ENCODE peak calls at places on chromosomes 7 and 10, in four cellular contexts. N, F, L and E are unnamed samples.
A peak's percentile ranks its signal among the peaks of the same experiment; 100 is the strongest.

GRCh38 chr10:48981310-48981907 is 41.8 kb upstream of the LRRC18 start:
- DNase-seq in N (peak; percentile 27), F (peak; percentile 34), L (peak; percentile 67), E (no peak)

GRCh38 chr7:119483364-119483763 is 789.6 kb upstream of the KCND2 start:
- DNase-seq in L (no peak), N (no peak), F (no peak), E (no peak)

GRCh38 chr7:146366938-146367337 is 250.3 kb downstream of the CNTNAP2 start:
- DNase-seq in N (no peak), F (peak; percentile 4), L (no peak), E (no peak)

GRCh38 chr10:62082729-62083412 is 181.4 kb downstream of the ARID5B start:
- DNase-seq in F (peak; percentile 34), L (no peak), N (peak; percentile 94), E (no peak)

GRCh38 chr10:19847321-19847720 is 31.1 kb downstream of the PLXDC2 start:
- DNase-seq in F (peak; percentile 30), L (no peak), N (no peak), E (no peak)

GRCh38 chr10:112963835-112964234 is 13.8 kb downstream of the TCF7L2 start:
- DNase-seq in N (no peak), L (no peak), F (peak; percentile 72), E (no peak)

GRCh38 chr7:141785711-141786552 is 4.1 kb upstream of the TAS2R5 start:
- DNase-seq in F (peak; percentile 64), N (peak; percentile 71), L (peak; percentile 60), E (peak; percentile 38)

GRCh38 chr10:80436459-80437098 is 17.5 kb upstream of the TSPAN14 start:
- DNase-seq in F (no peak), L (no peak), N (no peak), E (no peak)

GRCh38 chr10:52654201-52654600 is 118.4 kb downstream of the MBL2 start:
- DNase-seq in F (no peak), N (no peak), L (no peak), E (no peak)

GRCh38 chr7:214410-215212 is 22.2 kb downstream of the FAM20C start:
- DNase-seq in F (peak; percentile 86), N (no peak), L (no peak), E (no peak)

GRCh38 chr7:153130052-153130451 is 370.5 kb downstream of the ACTR3B start:
- DNase-seq in N (no peak), L (no peak), F (no peak), E (no peak)

GRCh38 chr10:103564799-103565365 is 71.4 kb downstream of the NEURL1 start:
- DNase-seq in L (peak; percentile 74), N (no peak), F (no peak), E (peak; percentile 89)

GRCh38 chr10:119408969-119409371 is 133.5 kb downstream of the RGS10 start:
- DNase-seq in L (no peak), N (peak; percentile 65), F (no peak), E (no peak)

GRCh38 chr7:27178366-27178765 is 4.2 kb upstream of the HOXA10 start:
- DNase-seq in N (peak; percentile 60), F (no peak), L (no peak), E (no peak)

GRCh38 chr7:139496528-139496927 is 13.1 kb upstream of the KLRG2 start:
- DNase-seq in N (no peak), L (no peak), F (no peak), E (no peak)